ENCODE peak calls at places on chromosomes 1 and 21, in four cellular contexts. I is K562, Y is A673, N is keratinocyte. E is an unnamed sample. For H3K27me3, the result is how much of the 10 kb centered on the place peaks cover.

GRCh38 chr1:27488523-27489138 is 1.3 kb downstream of the WASF2 start:
- DNase-seq in Y (peak), N (no peak), I (no peak), E (peak)

GRCh38 chr1:12527564-12527963 is 90.4 kb downstream of the DHRS3 start:
- DNase-seq in N (no peak), Y (no peak), I (no peak), E (no peak)

GRCh38 chr1:79847715-79848114 is 841.2 kb upstream of the ADGRL4 start:
- DNase-seq in N (no peak), I (no peak), Y (no peak), E (no peak)

GRCh38 chr1:36207339-36207738 is 16.9 kb upstream of the THRAP3 start:
- DNase-seq in N (no peak), Y (no peak), I (no peak), E (no peak)

GRCh38 chr1:28329395-28330153 is 734 bp downstream of the MED18 start:
- DNase-seq in N (no peak), Y (peak), I (no peak), E (no peak)

GRCh38 chr1:81142099-81142776 is 658.5 kb upstream of the ADGRL2 start:
- DNase-seq in Y (no peak), N (no peak), I (no peak), E (no peak)

GRCh38 chr21:46604975-46605758 is at the start of gene S100B:
- DNase-seq in Y (peak), N (no peak), I (peak), E (no peak)

GRCh38 chr1:223244366-223245103 is 101.5 kb upstream of the TLR5 start:
- DNase-seq in Y (peak), N (no peak), I (peak), E (no peak)

GRCh38 chr1:246726255-246726679 is 2.1 kb downstream of the SCCPDH start:
- DNase-seq in N (no peak), I (no peak), Y (no peak), E (no peak)

GRCh38 chr1:176541663-176542062 is 78.7 kb downstream of the PAPPA2 start:
- DNase-seq in Y (no peak), I (no peak), N (no peak), E (no peak)

GRCh38 chr1:166974647-166975345 is 544 bp downstream of the ILDR2 start:
- DNase-seq in Y (no peak), N (no peak), I (no peak), E (peak)

GRCh38 chr1:33561576-33561975 is 89.1 kb downstream of the ZSCAN20 start:
- DNase-seq in Y (no peak), N (no peak), I (no peak), E (no peak)

GRCh38 chr1:207028884-207029283 is 3.7 kb downstream of the C1orf116 start:
- DNase-seq in I (no peak), Y (no peak), N (no peak), E (no peak)

DNA sequence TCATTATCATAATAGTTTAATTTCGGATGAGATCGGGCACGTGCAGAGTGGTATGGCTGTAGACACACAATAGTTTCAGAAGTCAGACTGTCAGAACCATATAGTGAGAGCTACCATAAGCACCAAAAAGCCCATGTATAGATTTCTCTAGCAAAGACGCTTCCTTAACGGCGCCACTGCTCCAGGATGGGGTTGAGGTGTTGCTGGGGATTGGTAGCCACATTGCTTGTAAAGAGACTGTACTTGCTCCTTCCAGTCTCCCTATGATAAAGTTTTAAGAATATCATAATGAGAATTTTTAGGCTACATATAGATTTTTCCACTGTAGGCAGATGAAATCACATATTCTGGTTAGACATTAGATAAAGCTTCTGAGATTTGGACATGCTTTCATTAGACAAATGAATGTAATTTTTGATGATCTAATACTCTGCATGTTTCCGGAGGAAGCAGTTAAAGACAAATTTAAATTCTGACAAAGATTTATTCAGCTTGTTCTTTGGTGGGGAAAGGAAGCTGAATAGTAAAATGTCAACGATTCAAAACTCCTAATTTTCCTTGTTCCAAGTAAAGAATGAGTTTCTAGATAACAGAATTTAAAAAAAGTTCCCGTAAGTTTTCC is 77.7 kb downstream of the MAP3K7CL start:
- DNase-seq in I (no peak), N (no peak), Y (peak), E (no peak)
- H3K27me3 ChIP-seq in I (under half), N (under half), Y (under half), E (under half)

GRCh38 chr1:180236698-180237509 is 6.8 kb downstream of the LHX4 start:
- DNase-seq in Y (no peak), N (no peak), I (no peak), E (no peak)
- TF ChIP-seq EZH2 in Y (peak), N (peak), I (no peak), E (no peak)

DNA sequence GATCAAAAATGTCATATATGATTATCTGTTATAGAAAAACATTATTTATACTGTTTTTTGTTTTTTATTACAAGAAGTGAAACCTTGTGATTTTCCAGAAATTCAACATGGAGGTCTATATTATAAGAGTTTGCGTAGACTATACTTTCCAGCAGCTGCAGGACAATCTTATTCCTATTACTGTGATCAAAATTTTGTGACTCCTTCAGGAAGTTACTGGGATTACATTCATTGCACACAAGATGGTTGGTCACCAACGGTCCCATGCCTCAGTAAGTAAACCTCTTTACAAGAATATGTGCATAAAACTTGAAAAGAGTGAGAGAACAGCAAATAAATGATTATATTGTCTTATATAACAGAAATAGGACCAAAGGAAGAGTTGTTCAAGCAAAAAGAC is 14.5 kb downstream of the CFHR4 start:
- DNase-seq in I (no peak), Y (peak), N (no peak), E (no peak)
- TF ChIP-seq CTCF in I (no peak), Y (no peak), N (no peak), E (no peak)

GRCh38 chr1:38827299-38827698 is 32.3 kb downstream of the RRAGC start:
- DNase-seq in Y (no peak), I (no peak), N (no peak), E (no peak)

GRCh38 chr1:38826886-38827285 is 32.7 kb downstream of the RRAGC start:
- DNase-seq in Y (no peak), I (no peak), N (no peak), E (no peak)

GRCh38 chr1:38829368-38829767 is 30.2 kb downstream of the RRAGC start:
- DNase-seq in N (no peak), Y (no peak), I (no peak), E (no peak)

GRCh38 chr1:38820860-38821259 is 38.7 kb downstream of the RRAGC start:
- DNase-seq in N (no peak), I (no peak), Y (no peak), E (no peak)

DNA sequence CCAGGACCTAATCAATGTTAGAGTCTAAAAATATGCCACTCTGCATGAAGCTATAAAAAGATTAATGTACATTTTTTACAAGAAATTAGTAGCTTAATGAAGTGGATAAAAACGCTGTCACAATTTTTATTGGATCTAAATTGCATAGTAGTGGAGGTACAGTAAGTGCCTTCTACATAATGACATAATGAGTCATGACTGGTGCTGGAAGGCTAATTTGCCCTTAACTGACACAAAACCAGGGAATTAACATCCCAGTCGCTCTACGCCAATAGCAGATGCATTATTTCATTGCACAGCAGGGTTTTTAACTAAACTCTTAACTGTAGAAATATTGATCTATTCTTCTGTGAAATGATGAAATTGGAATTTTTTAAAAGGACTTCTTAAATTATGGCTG is 33.3 kb downstream of the RRAGC start:
- DNase-seq in I (no peak), N (no peak), Y (peak), E (no peak)
- H3K27me3 ChIP-seq in I (under half), N (under half), Y (under half), E (under half)

E was measured in DND-41.